ENCODE peak calls at places on chromosomes 1 and 21, in six cellular contexts. One of them, this sample, is unnamed.

GRCh38 chr1:87137342-87137739 is 191.3 kb upstream of the LMO4 start:
- DNase-seq in heart left ventricle: no peak
- DNase-seq in H54: no peak
- DNase-seq in uterus: no peak
- DNase-seq in K562: no peak
- DNase-seq in adrenal gland: no peak
- DNase-seq in this sample: no peak

GRCh38 chr1:22643381-22643780 is at the start of gene C1QC:
- DNase-seq in heart left ventricle: peak; percentile 56
- DNase-seq in H54: no peak
- DNase-seq in K562: no peak
- DNase-seq in uterus: no peak
- DNase-seq in adrenal gland: peak; percentile 71
- DNase-seq in this sample: no peak

GRCh38 chr1:168285419-168285790 is 4.7 kb downstream of the TBX19 start:
- DNase-seq in H54: no peak
- DNase-seq in heart left ventricle: no peak
- DNase-seq in K562: peak; percentile 17
- DNase-seq in adrenal gland: no peak
- DNase-seq in uterus: no peak
- DNase-seq in this sample: no peak

GRCh38 chr1:38018864-38019343 is 6.4 kb downstream of the UTP11 start:
- DNase-seq in adrenal gland: no peak
- DNase-seq in heart left ventricle: no peak
- DNase-seq in H54: no peak
- DNase-seq in uterus: no peak
- DNase-seq in K562: peak; percentile 51
- DNase-seq in this sample: peak; percentile 34

GRCh38 chr1:246592695-246593094 is 26.4 kb downstream of the CNST start:
- DNase-seq in K562: no peak
- DNase-seq in H54: no peak
- DNase-seq in uterus: no peak
- DNase-seq in heart left ventricle: no peak
- DNase-seq in adrenal gland: no peak
- DNase-seq in this sample: no peak

GRCh38 chr21:46122241-46122671 is 24.3 kb downstream of the COL6A2 start:
- DNase-seq in uterus: peak; percentile 11
- DNase-seq in H54: peak; percentile 93
- DNase-seq in K562: no peak
- DNase-seq in heart left ventricle: peak; percentile 6
- DNase-seq in adrenal gland: no peak
- DNase-seq in this sample: no peak

GRCh38 chr1:41380979-41381690 is 19.9 kb downstream of the FOXO6 start:
- DNase-seq in H54: no peak
- DNase-seq in uterus: peak; percentile 80
- DNase-seq in K562: peak; percentile 28
- DNase-seq in adrenal gland: peak; percentile 84
- DNase-seq in heart left ventricle: peak; percentile 38
- DNase-seq in this sample: peak; percentile 9

GRCh38 chr1:65437616-65438015 is 17.1 kb downstream of the LEPR start:
- DNase-seq in K562: peak; percentile 64
- DNase-seq in H54: no peak
- DNase-seq in uterus: no peak
- DNase-seq in adrenal gland: no peak
- DNase-seq in heart left ventricle: no peak
- DNase-seq in this sample: peak; percentile 12

GRCh38 chr1:153957744-153958110 is 685 bp downstream of the CRTC2 start:
- DNase-seq in K562: no peak
- DNase-seq in adrenal gland: no peak
- DNase-seq in heart left ventricle: no peak
- DNase-seq in H54: no peak
- DNase-seq in uterus: no peak
- DNase-seq in this sample: peak; percentile 55

GRCh38 chr1:202306535-202307345 is 35.0 kb downstream of the UBE2T start:
- DNase-seq in uterus: no peak
- DNase-seq in K562: no peak
- DNase-seq in H54: no peak
- DNase-seq in heart left ventricle: no peak
- DNase-seq in adrenal gland: no peak
- DNase-seq in this sample: no peak

GRCh38 chr1:78157162-78157561 is 111.4 kb downstream of the GIPC2 start:
- DNase-seq in adrenal gland: no peak
- DNase-seq in heart left ventricle: no peak
- DNase-seq in H54: no peak
- DNase-seq in K562: no peak
- DNase-seq in uterus: no peak
- DNase-seq in this sample: no peak

GRCh38 chr1:110495926-110496600 is 22.9 kb downstream of the KCNA10 start:
- DNase-seq in K562: peak; percentile 88
- DNase-seq in H54: peak; percentile 75
- DNase-seq in uterus: peak; percentile 41
- DNase-seq in adrenal gland: peak; percentile 95
- DNase-seq in heart left ventricle: peak; percentile 64
- DNase-seq in this sample: peak; percentile 88

GRCh38 chr1:187244623-187245022 is 415.9 kb downstream of the PLA2G4A start:
- DNase-seq in uterus: no peak
- DNase-seq in K562: no peak
- DNase-seq in adrenal gland: no peak
- DNase-seq in heart left ventricle: no peak
- DNase-seq in H54: no peak
- DNase-seq in this sample: no peak

DNA sequence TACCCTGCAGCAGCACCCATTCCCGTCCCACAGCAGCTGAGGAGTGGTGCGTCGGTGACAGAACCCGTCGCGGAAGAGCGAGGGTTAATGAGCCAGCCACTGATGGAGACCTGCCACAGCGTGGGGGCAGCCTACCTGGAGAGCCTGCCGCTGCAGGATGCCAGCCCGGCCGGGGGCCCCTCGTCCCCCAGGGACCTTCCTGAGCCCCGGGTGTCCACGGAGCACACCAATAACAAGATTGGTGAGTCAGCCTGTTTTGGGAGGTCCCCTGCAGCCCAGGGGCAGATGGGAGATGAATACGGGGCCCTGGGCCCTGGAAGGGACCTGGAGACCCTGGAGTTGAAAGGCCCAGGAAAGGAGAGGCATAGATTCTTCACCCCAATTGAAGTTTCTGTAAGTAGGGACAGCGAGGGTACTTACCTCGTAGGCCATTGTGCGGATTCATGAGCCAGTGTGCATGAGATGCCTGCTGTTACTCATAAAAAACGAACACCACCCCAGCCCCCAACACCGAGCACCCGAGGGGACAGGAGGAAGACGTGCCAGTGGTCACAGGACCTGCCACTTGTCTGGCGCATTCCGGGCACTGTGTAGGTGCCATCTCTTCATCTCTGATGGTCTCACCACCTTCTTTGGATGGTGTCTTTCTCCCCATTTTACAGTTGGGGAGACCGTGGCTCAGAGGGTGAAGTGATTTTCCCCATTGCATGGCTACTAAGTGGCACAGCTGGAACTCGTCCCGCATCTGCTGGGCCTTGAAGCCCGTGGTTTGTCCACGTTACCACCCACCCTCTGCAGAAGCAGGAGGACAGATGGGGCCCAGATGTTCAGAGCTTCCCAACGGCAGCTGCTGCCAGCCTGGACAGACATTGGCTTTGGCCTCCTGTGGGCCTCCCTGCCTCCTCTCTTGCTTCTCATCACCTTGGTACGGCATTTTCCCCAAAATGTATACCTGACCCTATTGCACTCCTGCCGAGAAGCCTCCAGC is 28.3 kb upstream of the TNFRSF1B start:
- DNase-seq in uterus: no peak
- DNase-seq in heart left ventricle: no peak
- DNase-seq in K562: no peak
- DNase-seq in adrenal gland: no peak
- DNase-seq in H54: no peak
- DNase-seq in this sample: no peak
- TF ChIP-seq POLR2A in uterus: no peak
- TF ChIP-seq POLR2A in heart left ventricle: no peak
- TF ChIP-seq POLR2A in K562: no peak
- TF ChIP-seq POLR2A in adrenal gland: no peak
- TF ChIP-seq POLR2A in H54: no peak
- TF ChIP-seq POLR2A in this sample: no peak

DNA sequence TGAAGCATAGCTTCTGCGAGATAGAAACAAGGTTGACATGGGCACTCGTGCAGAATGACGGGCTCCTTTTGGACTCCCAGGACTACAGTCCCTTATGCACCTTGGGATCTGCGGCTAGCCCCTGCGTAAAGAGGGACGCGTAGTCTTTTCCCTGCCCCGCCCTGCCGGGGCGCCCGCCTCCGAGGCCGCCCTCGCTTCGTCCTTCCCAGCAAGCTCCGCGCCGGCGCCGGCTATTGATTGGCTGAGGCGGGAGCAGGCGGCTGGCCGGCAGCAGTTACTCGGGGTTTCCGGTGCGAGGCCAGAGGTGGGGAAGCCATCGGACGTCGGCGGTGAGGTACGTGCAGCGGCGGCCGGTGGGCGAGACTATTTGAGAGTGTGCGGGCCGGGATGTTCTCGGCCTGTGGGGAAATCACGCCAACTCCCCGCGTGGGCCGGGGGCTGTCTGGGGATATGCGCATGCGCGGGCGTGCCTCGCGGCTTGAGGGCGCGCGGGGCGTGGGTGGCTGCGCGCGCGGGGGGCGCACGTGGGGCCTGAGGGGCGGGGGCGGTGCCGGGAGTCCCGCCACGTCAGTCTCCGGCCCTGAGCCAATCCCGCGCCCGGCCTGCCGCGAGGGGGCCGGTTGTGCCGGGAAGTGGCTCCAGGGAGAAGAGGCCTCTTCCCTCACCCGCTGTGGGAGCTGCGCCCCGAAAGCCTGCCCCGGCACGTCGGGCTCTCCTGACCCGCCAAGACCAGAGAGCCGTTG is at the start of gene TXLNA:
- DNase-seq in heart left ventricle: peak; percentile 96
- DNase-seq in K562: peak; percentile 98
- DNase-seq in uterus: peak; percentile 94
- DNase-seq in adrenal gland: peak; percentile 97
- DNase-seq in H54: peak; percentile 93
- DNase-seq in this sample: peak; percentile 92
- TF ChIP-seq POLR2A in heart left ventricle: peak; percentile 50
- TF ChIP-seq POLR2A in K562: peak; percentile 96
- TF ChIP-seq POLR2A in uterus: peak; percentile 71
- TF ChIP-seq POLR2A in adrenal gland: peak; percentile 67
- TF ChIP-seq POLR2A in H54: peak; percentile 53
- TF ChIP-seq POLR2A in this sample: peak; percentile 76

GRCh38 chr21:41451753-41452676 is 26.0 kb downstream of the MX1 start:
- DNase-seq in adrenal gland: no peak
- DNase-seq in H54: no peak
- DNase-seq in K562: no peak
- DNase-seq in heart left ventricle: no peak
- DNase-seq in uterus: no peak
- DNase-seq in this sample: no peak
- TF ChIP-seq POLR2A in adrenal gland: no peak
- TF ChIP-seq POLR2A in H54: no peak
- TF ChIP-seq POLR2A in K562: no peak
- TF ChIP-seq POLR2A in heart left ventricle: no peak
- TF ChIP-seq POLR2A in uterus: no peak
- TF ChIP-seq POLR2A in this sample: no peak

GRCh38 chr1:1391225-1391624 is 7.9 kb downstream of the CCNL2 start:
- DNase-seq in adrenal gland: no peak
- DNase-seq in uterus: no peak
- DNase-seq in H54: no peak
- DNase-seq in heart left ventricle: no peak
- DNase-seq in K562: no peak
- DNase-seq in this sample: no peak

GRCh38 chr1:1388078-1388472 is 11.1 kb downstream of the CCNL2 start:
- DNase-seq in heart left ventricle: no peak
- DNase-seq in K562: no peak
- DNase-seq in H54: no peak
- DNase-seq in adrenal gland: no peak
- DNase-seq in uterus: no peak
- DNase-seq in this sample: no peak

GRCh38 chr1:1385931-1386330 is 10.9 kb upstream of the AURKAIP1 start:
- DNase-seq in H54: no peak
- DNase-seq in uterus: no peak
- DNase-seq in adrenal gland: no peak
- DNase-seq in K562: no peak
- DNase-seq in heart left ventricle: no peak
- DNase-seq in this sample: no peak

GRCh38 chr1:1390675-1391074 is 8.5 kb downstream of the CCNL2 start:
- DNase-seq in K562: peak; percentile 59
- DNase-seq in heart left ventricle: no peak
- DNase-seq in uterus: no peak
- DNase-seq in H54: no peak
- DNase-seq in adrenal gland: no peak
- DNase-seq in this sample: no peak

DNA sequence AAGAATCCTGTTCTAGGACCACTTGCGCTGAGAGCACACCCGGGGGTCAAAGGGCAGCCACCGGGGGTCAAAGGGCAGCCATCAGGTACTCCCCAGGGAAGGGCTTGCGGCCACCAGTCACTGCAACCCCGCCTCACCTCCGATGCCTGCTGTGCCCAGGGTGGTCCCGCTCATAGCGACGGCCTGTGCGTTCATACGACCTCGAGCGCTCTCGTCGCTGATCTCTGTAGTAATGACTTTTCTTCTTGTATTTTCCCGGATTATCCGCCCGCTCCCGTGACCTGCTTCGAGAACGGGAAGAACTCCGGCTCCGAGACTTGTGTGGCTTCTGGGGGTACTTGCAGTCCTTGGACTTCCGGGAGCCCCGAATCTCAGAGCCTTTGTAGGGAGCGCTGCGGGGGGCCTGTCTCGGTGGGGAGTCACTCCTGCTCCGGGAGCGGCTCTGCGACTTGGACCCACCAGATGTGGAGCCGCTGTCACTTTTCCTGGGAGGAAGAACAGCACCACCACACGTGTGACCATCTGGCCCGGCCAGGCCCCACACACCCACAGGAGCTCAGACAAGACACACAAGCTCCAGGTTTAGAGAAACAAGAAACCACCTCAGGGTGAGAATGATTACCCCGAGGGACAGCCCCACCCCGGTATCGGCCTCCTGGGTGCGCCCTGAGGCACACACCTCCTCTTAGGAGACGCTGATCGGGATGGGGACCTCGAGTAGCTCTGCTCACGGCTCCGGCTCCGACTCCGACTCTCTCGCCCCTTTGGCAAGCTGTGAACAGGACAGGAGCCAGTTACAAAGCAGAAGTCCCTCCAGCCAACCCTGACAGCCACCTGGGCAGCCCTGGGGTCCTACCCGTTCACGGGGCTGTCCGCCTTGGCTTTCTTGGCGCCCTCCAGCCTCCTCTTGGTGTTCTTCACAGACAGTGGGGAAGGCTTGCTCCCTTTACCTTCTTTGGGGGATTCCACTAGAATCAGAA is 11.7 kb downstream of the CCNL2 start:
- DNase-seq in uterus: no peak
- DNase-seq in heart left ventricle: no peak
- DNase-seq in adrenal gland: no peak
- DNase-seq in K562: no peak
- DNase-seq in H54: no peak
- DNase-seq in this sample: no peak
- TF ChIP-seq POLR2A in uterus: no peak
- TF ChIP-seq POLR2A in heart left ventricle: no peak
- TF ChIP-seq POLR2A in adrenal gland: no peak
- TF ChIP-seq POLR2A in K562: no peak
- TF ChIP-seq POLR2A in H54: no peak
- TF ChIP-seq POLR2A in this sample: no peak

This sample was measured in erythroblast.